ENCODE peak calls at places on chromosome 18, in seven cellular contexts. F, X, N, W, E, B and T are unnamed samples.

GRCh38 chr18:73597832-73598615 is 549.6 kb downstream of the FBXO15 start:
- DNase-seq in F (no peak), W (no peak), B (no peak), E (no peak), X (no peak), N (no peak), T (no peak)

GRCh38 chr18:74513149-74513882 is 17.2 kb downstream of the CNDP2 start:
- DNase-seq in B (no peak), X (no peak), W (no peak), E (no peak), F (no peak), N (no peak), T (no peak)

GRCh38 chr18:75365230-75365629 is 62.3 kb downstream of the SMIM21 start:
- DNase-seq in E (no peak), N (no peak), B (no peak), W (no peak), F (no peak), X (no peak), T (no peak)

GRCh38 chr18:71239111-71239624 is 950.3 kb downstream of the SOCS6 start:
- DNase-seq in N (no peak), X (no peak), F (no peak), W (no peak), E (no peak), B (no peak), T (no peak)

GRCh38 chr18:49754866-49755265 is 58.5 kb downstream of the ACAA2 start:
- DNase-seq in B (no peak), E (no peak), W (no peak), N (no peak), F (no peak), X (no peak), T (no peak)

GRCh38 chr18:54162431-54162830 is 62.0 kb downstream of the MBD2 start:
- DNase-seq in X (no peak), F (no peak), B (no peak), W (no peak), N (peak; percentile 83), E (no peak), T (no peak)

GRCh38 chr18:48090702-48091101 is 160.2 kb upstream of the SMAD2 start:
- DNase-seq in E (no peak), W (no peak), F (no peak), N (no peak), B (no peak), X (no peak), T (no peak)

GRCh38 chr18:2878656-2879330 is 32.0 kb downstream of the EMILIN2 start:
- DNase-seq in E (no peak), W (no peak), F (no peak), X (no peak), B (no peak), N (no peak), T (no peak)

GRCh38 chr18:23845988-23846630 is 156.9 kb downstream of the LAMA3 start:
- DNase-seq in B (no peak), X (no peak), N (no peak), F (no peak), E (no peak), W (no peak), T (no peak)

GRCh38 chr18:3816601-3817363 is 366.8 kb downstream of the TGIF1 start:
- DNase-seq in B (no peak), N (peak; percentile 95), X (peak; percentile 15), F (no peak), E (no peak), W (no peak), T (no peak)

GRCh38 chr18:59060540-59060939 is 79.1 kb upstream of the SEC11C start:
- DNase-seq in F (no peak), W (no peak), N (no peak), E (no peak), B (no peak), X (no peak), T (no peak)

GRCh38 chr18:12726774-12727550 is 24.1 kb downstream of the PSMG2 start:
- DNase-seq in B (no peak), F (peak; percentile 65), X (peak; percentile 75), E (peak; percentile 75), N (peak; percentile 80), W (peak; percentile 59), T (peak; percentile 8)

GRCh38 chr18:21298351-21298750 is 56.3 kb downstream of the GREB1L start:
- DNase-seq in W (no peak), B (no peak), F (no peak), E (no peak), X (no peak), N (peak; percentile 66), T (no peak)

GRCh38 chr18:23528580-23529472 is 25.5 kb downstream of the RMC1 start:
- DNase-seq in X (no peak), F (no peak), E (no peak), B (no peak), W (no peak), N (peak; percentile 53), T (no peak)

GRCh38 chr18:76398899-76399612 is 96.0 kb downstream of the ZNF516 start:
- DNase-seq in N (peak; percentile 73), B (no peak), W (peak; percentile 72), X (peak; percentile 94), F (peak; percentile 91), E (peak; percentile 77), T (peak; percentile 57)

GRCh38 chr18:50194623-50195532 is at the start of gene MYO5B:
- DNase-seq in E (peak; percentile 75), N (no peak), B (no peak), X (peak; percentile 66), F (peak; percentile 57), W (peak; percentile 86), T (peak; percentile 41)